ENCODE peak calls at places on chromosome 19, in seven cellular contexts. E, S, V, I, M, D and R are unnamed samples.

GRCh38 chr19:47032171-47032811 is 12.7 kb downstream of the NPAS1 start:
- DNase-seq in E (peak), S (peak), V (no peak), I (peak), M (peak), D (no peak), R (no peak)

GRCh38 chr19:10812902-10813404 is 23.1 kb downstream of the TMED1 start:
- DNase-seq in E (peak), S (peak), V (peak), I (no peak), M (no peak), D (peak), R (peak)

GRCh38 chr19:14164724-14165493 is 28.5 kb upstream of the ASF1B start:
- DNase-seq in E (no peak), S (no peak), V (no peak), I (no peak), M (no peak), D (no peak), R (no peak)

GRCh38 chr19:33552191-33552927 is 30.8 kb upstream of the PEPD start:
- DNase-seq in E (no peak), S (no peak), V (no peak), I (no peak), M (no peak), D (no peak), R (peak)

GRCh38 chr19:2350656-2351055 is 9.4 kb upstream of the TMPRSS9 start:
- DNase-seq in E (no peak), S (no peak), V (no peak), I (no peak), M (no peak), D (no peak), R (no peak)

GRCh38 chr19:5805465-5806132 is 732 bp downstream of the NRTN start:
- DNase-seq in E (peak), S (peak), V (no peak), I (peak), M (no peak), D (peak), R (peak)

GRCh38 chr19:1929051-1929742 is 11.8 kb upstream of the CSNK1G2 start:
- DNase-seq in E (peak), S (peak), V (no peak), I (peak), M (peak), D (peak), R (peak)

GRCh38 chr19:48975947-48976847 is 11.1 kb downstream of the FTL start:
- DNase-seq in E (no peak), S (peak), V (no peak), I (no peak), M (no peak), D (no peak), R (no peak)

GRCh38 chr19:18502633-18503294 is 19.1 kb downstream of the ELL start:
- DNase-seq in E (no peak), S (no peak), V (no peak), I (no peak), M (no peak), D (no peak), R (no peak)

GRCh38 chr19:10010247-10010691 is at the start of gene COL5A3:
- DNase-seq in E (peak), S (peak), V (no peak), I (no peak), M (no peak), D (no peak), R (peak)

GRCh38 chr19:17335575-17335974 is 920 bp upstream of the ANO8 start:
- DNase-seq in E (no peak), S (no peak), V (no peak), I (no peak), M (no peak), D (no peak), R (peak)

GRCh38 chr19:49613374-49613773 is 22.4 kb downstream of the PRR12 start:
- DNase-seq in E (no peak), S (peak), V (no peak), I (peak), M (no peak), D (peak), R (no peak)

GRCh38 chr19:51461723-51462161 is 3.5 kb upstream of the SIGLEC8 start:
- DNase-seq in E (no peak), S (no peak), V (no peak), I (no peak), M (no peak), D (no peak), R (no peak)

GRCh38 chr19:58474291-58474996 is 1.7 kb upstream of the ZNF446 start:
- DNase-seq in E (no peak), S (no peak), V (peak), I (no peak), M (no peak), D (peak), R (peak)

GRCh38 chr19:49848938-49849337 is 2.0 kb upstream of the PTOV1 start:
- DNase-seq in E (no peak), S (no peak), V (no peak), I (no peak), M (no peak), D (no peak), R (no peak)

GRCh38 chr19:16661480-16662034 is 618 bp downstream of the TMEM38A start:
- DNase-seq in E (peak), S (no peak), V (no peak), I (peak), M (no peak), D (no peak), R (peak)

GRCh38 chr19:48630289-48631036 is 6.7 kb downstream of the DBP start:
- DNase-seq in E (peak), S (no peak), V (no peak), I (no peak), M (no peak), D (peak), R (peak)

GRCh38 chr19:56066152-56067023 is 54.7 kb downstream of the ZNF787 start:
- DNase-seq in E (peak), S (peak), V (no peak), I (peak), M (peak), D (peak), R (peak)

GRCh38 chr19:45323671-45324081 is 1.0 kb upstream of the CKM start:
- DNase-seq in E (no peak), S (no peak), V (no peak), I (peak), M (no peak), D (no peak), R (peak)

GRCh38 chr19:49862411-49863253 is 4.7 kb downstream of the PNKP start:
- DNase-seq in E (no peak), S (no peak), V (no peak), I (peak), M (no peak), D (no peak), R (peak)

GRCh38 chr19:13212759-13213330 is 62.6 kb downstream of the IER2 start:
- DNase-seq in E (peak), S (peak), V (no peak), I (peak), M (peak), D (peak), R (peak)

GRCh38 chr19:45428385-45429231 is 4.9 kb upstream of the ERCC1 start:
- DNase-seq in E (no peak), S (no peak), V (no peak), I (peak), M (no peak), D (no peak), R (peak)

GRCh38 chr19:21568816-21569496 is 63.6 kb downstream of the ZNF429 start:
- DNase-seq in E (peak), S (peak), V (peak), I (no peak), M (peak), D (peak), R (peak)

GRCh38 chr19:29478578-29479565 is 46.9 kb upstream of the VSTM2B start:
- DNase-seq in E (no peak), S (peak), V (no peak), I (peak), M (no peak), D (no peak), R (peak)

GRCh38 chr19:8194528-8195275 is 14.5 kb upstream of the CERS4 start:
- DNase-seq in E (peak), S (no peak), V (no peak), I (no peak), M (peak), D (no peak), R (peak)

GRCh38 chr19:47021536-47022139 is 2.0 kb downstream of the NPAS1 start:
- DNase-seq in E (no peak), S (no peak), V (no peak), I (no peak), M (no peak), D (peak), R (no peak)

GRCh38 chr19:18282021-18282787 is 782 bp upstream of the JUND start:
- DNase-seq in E (no peak), S (no peak), V (no peak), I (peak), M (no peak), D (peak), R (peak)

GRCh38 chr19:13396256-13397080 is 109.8 kb downstream of the CACNA1A start:
- DNase-seq in E (peak), S (peak), V (peak), I (peak), M (no peak), D (peak), R (peak)

GRCh38 chr19:57321164-57321563 is 892 bp downstream of the ZNF543 start:
- DNase-seq in E (no peak), S (no peak), V (no peak), I (no peak), M (no peak), D (no peak), R (no peak)

GRCh38 chr19:1189419-1189818 is 15.4 kb upstream of the SBNO2 start:
- DNase-seq in E (no peak), S (no peak), V (no peak), I (no peak), M (no peak), D (peak), R (no peak)

GRCh38 chr19:54837542-54837941 is 12.7 kb upstream of the KIR3DL2 start:
- DNase-seq in E (no peak), S (no peak), V (no peak), I (no peak), M (no peak), D (no peak), R (no peak)

GRCh38 chr19:55618426-55618825 is 5.9 kb downstream of the ZNF784 start:
- DNase-seq in E (no peak), S (no peak), V (no peak), I (no peak), M (no peak), D (no peak), R (no peak)

GRCh38 chr19:46559203-46559602 is 41.9 kb upstream of the CALM3 start:
- DNase-seq in E (no peak), S (no peak), V (no peak), I (no peak), M (no peak), D (no peak), R (no peak)

GRCh38 chr19:55118401-55118991 is 1.1 kb upstream of the PPP1R12C start:
- DNase-seq in E (peak), S (no peak), V (no peak), I (no peak), M (no peak), D (peak), R (peak)

GRCh38 chr19:1069009-1069779 is 2.2 kb downstream of the ARHGAP45 start:
- DNase-seq in E (peak), S (no peak), V (no peak), I (no peak), M (peak), D (no peak), R (peak)

GRCh38 chr19:5457709-5458108 is 2.5 kb downstream of the ZNRF4 start:
- DNase-seq in E (no peak), S (no peak), V (no peak), I (no peak), M (no peak), D (no peak), R (no peak)

GRCh38 chr19:45766919-45767346 is 2.1 kb downstream of the SIX5 start:
- DNase-seq in E (no peak), S (no peak), V (no peak), I (no peak), M (no peak), D (no peak), R (peak)

GRCh38 chr19:16180611-16181010 is 4.6 kb upstream of the FAM32A start:
- DNase-seq in E (no peak), S (no peak), V (peak), I (no peak), M (no peak), D (peak), R (no peak)

GRCh38 chr19:38564981-38565685 is 52.6 kb downstream of the MAP4K1 start:
- DNase-seq in E (no peak), S (no peak), V (no peak), I (peak), M (no peak), D (no peak), R (peak)

GRCh38 chr19:39943586-39943985 is 9.2 kb upstream of the FCGBP start:
- DNase-seq in E (peak), S (no peak), V (no peak), I (peak), M (no peak), D (no peak), R (no peak)